ENCODE peak calls at places on chromosomes 11 and 22, in five cellular contexts. B is GM23248, R is tibial nerve, P is fibroblast of lung, Q is uterus. O is an unnamed sample.

GRCh38 chr11:43835104-43835503 is 45.5 kb upstream of the ALKBH3 start:
- DNase-seq in B (no peak), R (no peak), P (no peak), Q (no peak), O (no peak)

GRCh38 chr11:85661972-85662664 is 2.8 kb downstream of the CREBZF start:
- DNase-seq in B (peak; percentile 60), R (no peak), P (peak; percentile 38), Q (no peak), O (no peak)

GRCh38 chr11:3056296-3057068 is 741 bp downstream of the CARS1 start:
- DNase-seq in B (peak; percentile 46), R (no peak), P (no peak), Q (no peak), O (peak; percentile 7)

GRCh38 chr22:42842658-42843370 is 14.3 kb downstream of the ARFGAP3 start:
- DNase-seq in B (peak; percentile 40), R (no peak), P (no peak), Q (peak; percentile 1), O (no peak)

GRCh38 chr22:17576475-17576874 is 13.2 kb downstream of the SLC25A18 start:
- DNase-seq in B (peak; percentile 99), R (no peak), P (no peak), Q (no peak), O (peak; percentile 100)

GRCh38 chr11:117815262-117815803 is 9.2 kb downstream of the FXYD2 start:
- DNase-seq in B (no peak), R (peak; percentile 22), P (no peak), Q (no peak), O (no peak)

GRCh38 chr11:71301858-71302533 is 49.6 kb upstream of the SHANK2 start:
- DNase-seq in B (no peak), R (peak; percentile 2), P (no peak), Q (no peak), O (no peak)

GRCh38 chr11:75369846-75370245 is 18.4 kb upstream of the ARRB1 start:
- DNase-seq in B (no peak), R (no peak), P (no peak), Q (no peak), O (no peak)

GRCh38 chr11:10762185-10762584 is 11.1 kb downstream of the CTR9 start:
- DNase-seq in B (no peak), R (no peak), P (no peak), Q (no peak), O (no peak)

GRCh38 chr11:34773826-34774225 is 142.4 kb downstream of the APIP start:
- DNase-seq in B (no peak), R (no peak), P (peak; percentile 89), Q (no peak), O (no peak)
- H3K4me3 ChIP-seq in B (no peak overlapping the region), R (no peak overlapping the region), P (no peak overlapping the region), Q (no peak overlapping the region), O (no peak overlapping the region)

DNA sequence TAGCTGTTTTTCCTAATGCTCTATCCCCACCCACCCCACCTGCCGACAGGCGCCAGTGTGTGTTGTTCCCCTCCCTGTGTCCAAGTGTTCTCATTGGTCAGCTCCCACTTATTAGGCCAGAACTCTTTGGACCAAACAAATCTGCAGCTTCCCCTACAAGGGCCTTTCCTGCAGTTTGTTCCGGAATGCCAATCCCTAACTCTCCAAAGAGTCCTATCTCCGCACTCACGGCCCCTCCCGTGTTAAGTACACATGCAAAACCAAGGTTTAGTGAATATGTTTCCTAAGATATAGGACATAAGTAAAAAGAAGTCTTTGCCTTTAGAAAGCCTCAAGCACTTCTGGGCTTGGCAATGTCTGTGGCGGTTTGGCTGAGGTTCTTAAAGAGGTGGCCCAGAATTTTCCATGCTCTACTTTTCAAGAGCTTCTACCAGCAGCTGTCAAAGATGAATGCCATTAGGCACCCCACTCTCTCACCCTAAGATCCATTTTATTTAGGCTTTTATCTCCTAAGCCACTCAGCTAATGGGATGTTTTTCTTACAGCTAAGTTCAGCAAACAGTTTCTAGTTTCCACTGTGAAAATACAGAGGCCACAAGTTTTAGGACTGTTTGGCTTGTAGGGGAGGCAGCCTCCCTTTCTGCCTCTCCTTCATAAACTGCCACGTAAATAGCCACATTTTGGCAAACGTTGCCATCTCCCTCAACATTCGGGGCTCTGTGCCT is 1.6 kb downstream of the CD59 start:
- DNase-seq in B (peak; percentile 64), R (peak; percentile 44), P (peak; percentile 65), Q (no peak), O (peak; percentile 59)
- H3K4me3 ChIP-seq in B (peak overlapping the region; percentile 84), R (peak overlapping the region; percentile 81), P (peak overlapping the region; percentile 91), Q (peak overlapping the region; percentile 85), O (peak overlapping the region; percentile 81)

DNA sequence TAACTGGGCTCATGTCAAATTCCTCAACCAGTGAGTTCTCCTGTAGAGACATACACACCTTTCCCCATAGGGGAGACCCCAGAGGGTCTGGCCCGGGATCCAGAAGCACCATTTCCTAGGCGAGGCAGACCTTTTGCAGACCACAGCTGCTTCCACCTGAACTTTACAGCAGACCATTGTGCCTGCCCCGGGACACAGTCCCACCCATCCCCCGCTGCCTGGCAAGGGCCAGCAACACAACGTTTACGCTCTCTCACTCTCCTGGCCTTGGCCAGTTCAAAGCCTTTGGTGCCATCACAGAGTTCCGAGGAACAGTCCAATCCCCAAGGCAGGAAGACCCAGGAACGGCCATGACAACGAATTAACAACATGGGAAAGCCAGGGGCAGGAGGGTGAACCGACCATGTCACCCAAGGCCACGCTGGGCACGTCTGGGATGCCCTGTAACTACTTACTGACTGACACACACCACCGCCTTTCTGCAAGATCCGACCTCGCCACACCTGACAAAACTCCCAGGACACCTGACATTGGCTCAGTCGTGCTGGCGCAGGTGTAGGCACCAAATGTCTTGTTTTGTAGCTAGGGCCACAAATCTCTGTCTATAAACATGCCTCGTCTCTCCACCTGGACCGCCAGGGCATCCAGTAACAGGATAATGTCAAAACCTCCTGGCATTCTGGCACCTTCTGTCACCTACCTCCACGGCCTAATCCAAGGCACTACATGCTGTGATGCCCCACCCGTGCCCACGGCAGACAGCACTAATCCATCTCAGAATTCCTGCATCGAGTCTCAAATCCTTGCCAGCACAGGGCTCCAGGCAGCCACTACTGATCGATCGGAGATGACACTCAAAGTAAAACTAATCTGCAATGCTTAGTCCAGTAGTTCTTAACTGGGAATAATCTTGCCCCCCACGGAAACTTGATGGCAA is 51.3 kb downstream of the MYH9 start:
- DNase-seq in B (no peak), R (no peak), P (no peak), Q (no peak), O (no peak)
- H3K4me3 ChIP-seq in B (no peak overlapping the region), R (no peak overlapping the region), P (no peak overlapping the region), Q (no peak overlapping the region), O (no peak overlapping the region)

DNA sequence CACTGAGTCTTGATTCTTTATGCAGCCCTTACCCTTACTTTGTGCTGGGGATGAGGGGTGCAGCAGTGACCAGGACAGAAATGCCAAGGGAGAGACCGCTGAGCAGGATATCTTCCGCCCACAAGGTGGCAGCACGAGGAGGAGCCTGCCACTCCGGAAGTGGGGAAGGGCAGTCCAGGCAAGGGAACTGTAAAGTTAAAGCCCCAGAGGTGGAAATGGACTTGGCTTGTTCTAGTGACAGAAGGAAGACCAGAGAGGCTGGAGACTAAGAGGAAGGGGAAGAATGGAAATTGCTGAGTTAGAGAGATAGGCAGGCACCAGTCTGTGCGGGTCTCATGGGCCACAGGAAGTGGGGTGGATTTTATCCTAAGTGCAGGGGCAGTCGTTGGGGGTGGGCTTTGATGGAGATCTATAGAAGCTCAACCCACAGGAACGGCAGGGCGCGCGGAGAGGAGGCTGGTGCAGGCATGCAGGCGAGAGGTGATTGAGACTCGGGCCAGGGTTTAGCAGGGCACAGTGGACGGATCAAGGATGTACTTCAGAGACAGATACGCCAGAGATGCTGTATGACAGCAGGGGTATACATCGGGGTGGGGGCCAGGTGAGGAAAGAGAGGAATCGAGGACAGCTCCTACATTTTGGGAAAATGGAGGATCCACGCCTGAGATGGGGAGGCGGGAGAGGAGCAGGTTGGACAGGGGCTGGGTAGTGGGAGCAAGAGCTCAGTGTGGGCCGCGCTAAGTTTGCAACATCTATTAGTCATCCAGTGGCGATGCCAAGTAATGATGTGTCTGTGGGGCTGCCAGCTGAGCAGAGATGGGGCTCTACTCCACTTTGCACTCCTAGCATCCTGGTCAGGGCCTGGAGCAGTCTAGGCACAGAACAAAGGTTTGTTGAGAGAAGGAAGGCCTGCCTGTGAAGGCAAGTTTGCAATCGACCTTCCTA is 3.3 kb upstream of the GRK2 start:
- DNase-seq in B (peak; percentile 94), R (peak; percentile 81), P (peak; percentile 74), Q (peak; percentile 81), O (peak; percentile 85)
- H3K4me3 ChIP-seq in B (peak overlapping the region; percentile 37), R (no peak overlapping the region), P (no peak overlapping the region), Q (no peak overlapping the region), O (no peak overlapping the region)

GRCh38 chr22:36373258-36373579 is 14.5 kb downstream of the MYH9 start:
- DNase-seq in B (no peak), R (peak; percentile 34), P (no peak), Q (no peak), O (peak; percentile 58)
- H3K4me3 ChIP-seq in B (no peak overlapping the region), R (no peak overlapping the region), P (no peak overlapping the region), Q (no peak overlapping the region), O (no peak overlapping the region)

DNA sequence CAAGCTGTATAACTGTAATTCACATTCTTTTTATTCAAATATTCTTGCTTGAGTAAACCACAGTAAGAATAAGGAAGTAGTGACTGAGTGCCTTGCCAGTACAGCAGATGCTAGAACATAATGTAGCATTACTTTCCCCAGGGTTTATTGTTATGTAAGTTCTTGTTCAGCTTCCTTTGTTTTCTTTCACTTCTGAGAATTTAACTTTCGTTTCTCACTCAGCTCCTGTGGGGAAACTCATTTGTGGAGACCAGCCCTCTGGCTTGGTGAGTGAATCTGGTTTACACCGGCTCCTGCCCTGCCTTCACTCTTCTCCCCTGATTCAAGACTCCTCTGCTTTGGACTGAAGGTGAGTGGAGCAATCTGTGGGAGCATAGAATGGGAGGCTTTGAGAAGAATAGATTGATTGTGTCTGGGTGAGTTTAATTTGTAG is at the start of gene TRIM22:
- DNase-seq in B (peak; percentile 88), R (peak; percentile 62), P (peak; percentile 62), Q (peak; percentile 44), O (peak; percentile 50)
- H3K4me3 ChIP-seq in B (peak within 1 kb of the TSS; percentile 79), R (peak within 1 kb of the TSS; percentile 20), P (peak within 1 kb of the TSS; percentile 46), Q (peak within 1 kb of the TSS; percentile 47), O (peak within 1 kb of the TSS; percentile 42)

GRCh38 chr11:126115820-126116319 is 53.2 kb upstream of the CDON start:
- DNase-seq in B (peak; percentile 94), R (peak; percentile 73), P (peak; percentile 97), Q (peak; percentile 77), O (peak; percentile 73)
- H3K4me3 ChIP-seq in B (no peak overlapping the region), R (no peak overlapping the region), P (no peak overlapping the region), Q (no peak overlapping the region), O (no peak overlapping the region)

O was measured in bronchial epithelial cell.